ENCODE peak calls at places on chromosomes 4 and X, in five cellular contexts. One of them, this sample, is unnamed. For H3K36me3, the result is how much of the 10 kb centered on the place peaks cover.

GRCh38 chr4:111630705-111631104 is 514.5 kb upstream of the FAM241A start:
- DNase-seq in left ventricle myocardium inferior: no peak
- DNase-seq in colonic mucosa: no peak
- DNase-seq in lung: no peak
- DNase-seq in HCT116: peak
- DNase-seq in this sample: no peak

GRCh38 chr4:23161787-23162186 is 469.1 kb downstream of the GBA3 start:
- DNase-seq in left ventricle myocardium inferior: no peak
- DNase-seq in colonic mucosa: no peak
- DNase-seq in lung: no peak
- DNase-seq in HCT116: no peak
- DNase-seq in this sample: no peak

GRCh38 chr4:102789317-102789717 is 28.5 kb upstream of the MANBA start:
- DNase-seq in HCT116: no peak
- DNase-seq in colonic mucosa: no peak
- DNase-seq in lung: no peak
- DNase-seq in left ventricle myocardium inferior: no peak
- DNase-seq in this sample: no peak

GRCh38 chr4:69092980-69093568 is 3.2 kb upstream of the UGT2B7 start:
- DNase-seq in colonic mucosa: no peak
- DNase-seq in left ventricle myocardium inferior: no peak
- DNase-seq in HCT116: no peak
- DNase-seq in lung: no peak
- DNase-seq in this sample: no peak

GRCh38 chrX:12974217-12974796 is 603 bp upstream of the TMSB4X start:
- DNase-seq in HCT116: no peak
- DNase-seq in lung: peak
- DNase-seq in colonic mucosa: peak
- DNase-seq in left ventricle myocardium inferior: peak
- DNase-seq in this sample: peak

GRCh38 chr4:123866796-123867195 is 470.2 kb downstream of the SPRY1 start:
- DNase-seq in lung: no peak
- DNase-seq in left ventricle myocardium inferior: no peak
- DNase-seq in colonic mucosa: no peak
- DNase-seq in HCT116: no peak
- DNase-seq in this sample: no peak

GRCh38 chr4:164614999-164615398 is 138.9 kb upstream of the SMIM31 start:
- DNase-seq in HCT116: no peak
- DNase-seq in left ventricle myocardium inferior: no peak
- DNase-seq in lung: no peak
- DNase-seq in colonic mucosa: no peak
- DNase-seq in this sample: no peak

GRCh38 chr4:181908168-181908567 is 335.0 kb upstream of the TENM3 start:
- DNase-seq in left ventricle myocardium inferior: no peak
- DNase-seq in lung: no peak
- DNase-seq in HCT116: no peak
- DNase-seq in colonic mucosa: no peak
- DNase-seq in this sample: no peak

GRCh38 chr4:5124876-5125275 is 73.6 kb downstream of the STK32B start:
- DNase-seq in colonic mucosa: no peak
- DNase-seq in HCT116: no peak
- DNase-seq in lung: no peak
- DNase-seq in left ventricle myocardium inferior: no peak
- DNase-seq in this sample: no peak

GRCh38 chr4:76624271-76624681 is 189.2 kb downstream of the SHROOM3 start:
- DNase-seq in lung: peak
- DNase-seq in HCT116: no peak
- DNase-seq in left ventricle myocardium inferior: no peak
- DNase-seq in colonic mucosa: no peak
- DNase-seq in this sample: no peak

GRCh38 chrX:125210146-125210545 is 109.5 kb upstream of the TEX13C start:
- DNase-seq in left ventricle myocardium inferior: no peak
- DNase-seq in lung: no peak
- DNase-seq in HCT116: no peak
- DNase-seq in colonic mucosa: no peak
- DNase-seq in this sample: no peak

GRCh38 chr4:168748807-168749206 is 252.0 kb downstream of the PALLD start:
- DNase-seq in lung: no peak
- DNase-seq in colonic mucosa: no peak
- DNase-seq in HCT116: no peak
- DNase-seq in left ventricle myocardium inferior: no peak
- DNase-seq in this sample: no peak

GRCh38 chr4:10204401-10205058 is 87.9 kb upstream of the WDR1 start:
- DNase-seq in left ventricle myocardium inferior: peak
- DNase-seq in lung: peak
- DNase-seq in HCT116: no peak
- DNase-seq in colonic mucosa: peak
- DNase-seq in this sample: no peak

GRCh38 chr4:146981651-146982050 is 36.0 kb upstream of the TTC29 start:
- DNase-seq in lung: no peak
- DNase-seq in left ventricle myocardium inferior: no peak
- DNase-seq in HCT116: no peak
- DNase-seq in colonic mucosa: no peak
- DNase-seq in this sample: no peak

GRCh38 chrX:77167993-77168392 is 279.2 kb upstream of the FGF16 start:
- DNase-seq in colonic mucosa: no peak
- DNase-seq in left ventricle myocardium inferior: no peak
- DNase-seq in lung: no peak
- DNase-seq in HCT116: no peak
- DNase-seq in this sample: no peak

GRCh38 chr4:141636771-141637460 is 533 bp downstream of the IL15 start:
- DNase-seq in lung: no peak
- DNase-seq in colonic mucosa: peak
- DNase-seq in HCT116: peak
- DNase-seq in left ventricle myocardium inferior: peak
- DNase-seq in this sample: peak

GRCh38 chr4:109123952-109124351 is 178.5 kb downstream of the COL25A1 start:
- DNase-seq in HCT116: no peak
- DNase-seq in lung: no peak
- DNase-seq in left ventricle myocardium inferior: no peak
- DNase-seq in colonic mucosa: no peak
- DNase-seq in this sample: no peak

GRCh38 chr4:11769425-11769824 is 340.7 kb upstream of the HS3ST1 start:
- DNase-seq in lung: no peak
- DNase-seq in left ventricle myocardium inferior: no peak
- DNase-seq in colonic mucosa: no peak
- DNase-seq in HCT116: no peak
- DNase-seq in this sample: no peak

GRCh38 chr4:184575306-184575705 is 73.9 kb downstream of the CASP3 start:
- DNase-seq in HCT116: no peak
- DNase-seq in lung: no peak
- DNase-seq in colonic mucosa: no peak
- DNase-seq in left ventricle myocardium inferior: no peak
- DNase-seq in this sample: no peak

GRCh38 chrX:138519296-138519695 is 192.2 kb downstream of the FGF13 start:
- DNase-seq in left ventricle myocardium inferior: no peak
- DNase-seq in HCT116: no peak
- DNase-seq in lung: no peak
- DNase-seq in colonic mucosa: no peak
- DNase-seq in this sample: no peak

GRCh38 chr4:71732706-71733105 is 51.2 kb downstream of the GC start:
- DNase-seq in lung: no peak
- DNase-seq in left ventricle myocardium inferior: no peak
- DNase-seq in HCT116: no peak
- DNase-seq in colonic mucosa: no peak
- DNase-seq in this sample: no peak

GRCh38 chr4:59388359-59388758 is 1811.8 kb upstream of the ADGRL3 start:
- DNase-seq in left ventricle myocardium inferior: no peak
- DNase-seq in colonic mucosa: no peak
- DNase-seq in HCT116: no peak
- DNase-seq in lung: no peak
- DNase-seq in this sample: no peak

GRCh38 chrX:20884565-20884964 is 489.7 kb upstream of the CNKSR2 start:
- DNase-seq in lung: no peak
- DNase-seq in HCT116: no peak
- DNase-seq in colonic mucosa: no peak
- DNase-seq in left ventricle myocardium inferior: no peak
- DNase-seq in this sample: no peak

GRCh38 chr4:57158221-57158620 is 48.0 kb upstream of the IGFBP7 start:
- DNase-seq in HCT116: no peak
- DNase-seq in left ventricle myocardium inferior: no peak
- DNase-seq in lung: no peak
- DNase-seq in colonic mucosa: no peak
- DNase-seq in this sample: peak

GRCh38 chrX:9443327-9443726 is 21.5 kb upstream of the TBL1X start:
- DNase-seq in HCT116: no peak
- DNase-seq in left ventricle myocardium inferior: no peak
- DNase-seq in colonic mucosa: no peak
- DNase-seq in lung: no peak
- DNase-seq in this sample: no peak

GRCh38 chr4:165612936-165613335 is 234.1 kb downstream of the CPE start:
- DNase-seq in lung: no peak
- DNase-seq in colonic mucosa: no peak
- DNase-seq in HCT116: no peak
- DNase-seq in left ventricle myocardium inferior: no peak
- DNase-seq in this sample: no peak

GRCh38 chrX:14779589-14779988 is 93.3 kb downstream of the FANCB start:
- DNase-seq in colonic mucosa: no peak
- DNase-seq in lung: no peak
- DNase-seq in HCT116: no peak
- DNase-seq in left ventricle myocardium inferior: no peak
- DNase-seq in this sample: no peak

GRCh38 chr4:23855912-23856605 is 33.8 kb downstream of the PPARGC1A start:
- DNase-seq in left ventricle myocardium inferior: no peak
- DNase-seq in colonic mucosa: no peak
- DNase-seq in HCT116: no peak
- DNase-seq in lung: no peak
- DNase-seq in this sample: no peak

GRCh38 chrX:47156611-47157520 is 11.8 kb downstream of the RBM10 start:
- DNase-seq in HCT116: no peak
- DNase-seq in lung: no peak
- DNase-seq in left ventricle myocardium inferior: no peak
- DNase-seq in colonic mucosa: no peak
- DNase-seq in this sample: no peak

GRCh38 chr4:14054391-14054790 is 426.9 kb upstream of the BOD1L1 start:
- DNase-seq in lung: no peak
- DNase-seq in colonic mucosa: no peak
- DNase-seq in left ventricle myocardium inferior: no peak
- DNase-seq in HCT116: no peak
- DNase-seq in this sample: no peak

GRCh38 chrX:87583679-87584078 is 66.1 kb downstream of the KLHL4 start:
- DNase-seq in HCT116: no peak
- DNase-seq in left ventricle myocardium inferior: no peak
- DNase-seq in colonic mucosa: peak
- DNase-seq in lung: no peak
- DNase-seq in this sample: no peak

DNA sequence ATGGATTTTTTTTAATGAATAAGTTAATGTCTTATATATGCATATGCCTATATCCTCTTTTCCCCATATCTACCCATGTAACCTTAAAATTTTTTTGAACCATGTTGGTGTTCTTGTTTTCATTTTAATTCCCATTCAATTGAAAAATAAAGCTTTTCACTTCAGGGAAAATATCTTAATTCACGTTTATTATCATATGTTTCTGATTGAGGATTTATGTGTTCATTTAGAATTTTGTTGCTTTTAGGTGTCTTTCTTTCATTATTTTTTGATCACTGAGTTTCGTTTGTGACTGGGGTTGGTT is 29.1 kb downstream of the HADH start:
- DNase-seq in left ventricle myocardium inferior: no peak
- DNase-seq in colonic mucosa: no peak
- DNase-seq in HCT116: no peak
- DNase-seq in lung: no peak
- DNase-seq in this sample: no peak
- H3K36me3 ChIP-seq in left ventricle myocardium inferior: half or more
- H3K36me3 ChIP-seq in colonic mucosa: under half
- H3K36me3 ChIP-seq in HCT116: under half
- H3K36me3 ChIP-seq in lung: under half
- H3K36me3 ChIP-seq in this sample: under half

DNA sequence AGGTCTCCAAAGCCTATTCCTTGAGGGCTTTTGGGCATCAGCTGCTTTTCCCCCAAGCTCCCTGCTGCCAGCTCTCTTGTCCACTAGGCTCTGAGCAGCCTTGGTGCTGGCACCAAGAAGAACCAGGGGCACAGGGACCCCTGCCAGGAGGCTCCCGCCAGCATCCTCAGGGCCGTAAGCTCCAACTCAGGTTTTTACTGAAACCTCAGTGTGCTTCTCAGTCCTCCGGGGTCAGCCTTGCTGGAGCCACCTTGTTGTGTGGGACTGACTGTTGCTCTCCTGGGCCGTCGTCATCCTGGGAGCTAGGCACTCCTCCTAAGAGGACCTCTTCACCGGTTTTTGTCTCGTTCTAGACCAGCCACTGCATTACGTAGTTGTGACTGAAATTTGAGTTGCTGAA is 38.9 kb downstream of the NOP14 start:
- DNase-seq in lung: no peak
- DNase-seq in HCT116: no peak
- DNase-seq in colonic mucosa: no peak
- DNase-seq in left ventricle myocardium inferior: no peak
- DNase-seq in this sample: peak
- H3K36me3 ChIP-seq in lung: under half
- H3K36me3 ChIP-seq in HCT116: under half
- H3K36me3 ChIP-seq in colonic mucosa: under half
- H3K36me3 ChIP-seq in left ventricle myocardium inferior: half or more
- H3K36me3 ChIP-seq in this sample: under half

DNA sequence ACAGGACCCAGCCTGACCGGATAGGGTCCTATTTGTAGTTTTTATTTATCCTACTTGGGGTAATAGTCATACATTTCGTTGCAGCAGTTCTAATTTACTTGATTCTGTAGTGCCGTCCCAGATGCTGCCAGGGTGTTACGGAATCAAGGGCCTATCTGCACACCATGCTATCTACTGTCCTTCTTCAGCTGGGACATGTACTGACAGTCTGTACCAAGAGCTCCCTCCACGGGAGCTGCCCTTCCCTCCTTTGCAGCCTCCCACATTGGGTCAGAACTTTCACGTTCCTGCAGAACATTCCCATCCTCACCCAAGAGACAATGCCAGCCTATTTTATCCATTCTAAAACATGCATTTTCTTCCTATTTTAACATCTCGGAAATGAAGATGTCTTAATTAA is 6.7 kb downstream of the SUV39H1 start:
- DNase-seq in colonic mucosa: no peak
- DNase-seq in left ventricle myocardium inferior: no peak
- DNase-seq in lung: no peak
- DNase-seq in HCT116: no peak
- DNase-seq in this sample: no peak
- H3K36me3 ChIP-seq in colonic mucosa: under half
- H3K36me3 ChIP-seq in left ventricle myocardium inferior: under half
- H3K36me3 ChIP-seq in lung: under half
- H3K36me3 ChIP-seq in HCT116: under half
- H3K36me3 ChIP-seq in this sample: under half

GRCh38 chr4:106104276-106104675 is 209.0 kb downstream of the NPNT start:
- DNase-seq in lung: no peak
- DNase-seq in HCT116: no peak
- DNase-seq in colonic mucosa: no peak
- DNase-seq in left ventricle myocardium inferior: no peak
- DNase-seq in this sample: no peak

GRCh38 chr4:106109929-106110328 is 206.1 kb downstream of the TBCK start:
- DNase-seq in colonic mucosa: no peak
- DNase-seq in HCT116: no peak
- DNase-seq in left ventricle myocardium inferior: no peak
- DNase-seq in lung: no peak
- DNase-seq in this sample: no peak

DNA sequence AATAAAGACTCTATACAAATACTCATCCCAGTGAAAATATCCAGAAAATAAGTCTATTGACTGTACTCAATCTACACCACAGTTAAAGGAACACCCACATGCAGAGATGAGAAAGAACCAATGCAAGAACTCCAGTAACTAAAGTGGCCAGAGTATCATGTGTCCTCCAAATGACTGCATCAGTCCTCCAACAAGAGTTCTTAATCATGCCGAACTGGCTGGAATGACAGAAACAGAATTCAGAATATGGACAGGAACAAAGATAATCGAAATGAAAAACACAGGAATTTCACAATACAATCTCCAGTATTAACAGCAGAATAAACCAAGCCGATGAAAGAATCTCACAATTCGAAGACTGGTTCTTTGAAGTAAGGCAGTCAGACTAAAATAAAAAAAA is 210.3 kb downstream of the TBCK start:
- DNase-seq in left ventricle myocardium inferior: no peak
- DNase-seq in lung: no peak
- DNase-seq in HCT116: no peak
- DNase-seq in colonic mucosa: no peak
- DNase-seq in this sample: no peak
- H3K36me3 ChIP-seq in left ventricle myocardium inferior: half or more
- H3K36me3 ChIP-seq in lung: under half
- H3K36me3 ChIP-seq in HCT116: under half
- H3K36me3 ChIP-seq in colonic mucosa: under half
- H3K36me3 ChIP-seq in this sample: under half